ENCODE peak calls at places on chromosomes 6 and 20, in four cellular contexts. H is pancreas; B is activated CD8-positive, alpha-beta memory T cell treated with anti-CD3 and anti-CD28 coated beads for 1 hour; J is mammary epithelial cell. Q is an unnamed sample.

GRCh38 chr6:161139766-161140553 is 133.9 kb downstream of the AGPAT4 start:
- DNase-seq in H (no peak), B (no peak), J (no peak), Q (no peak)

GRCh38 chr6:127464881-127465459 is 5.8 kb upstream of the KIAA0408 start:
- DNase-seq in H (peak; percentile 71), B (peak; percentile 10), J (peak; percentile 43), Q (peak; percentile 20)

GRCh38 chr6:157650261-157650640 is 172.8 kb upstream of the SNX9 start:
- DNase-seq in H (no peak), B (no peak), J (no peak), Q (no peak)

GRCh38 chr6:169618526-169619490 is 83.0 kb downstream of the WDR27 start:
- DNase-seq in H (no peak), B (no peak), J (peak; percentile 59), Q (no peak)

GRCh38 chr20:62029951-62030350 is 35.7 kb downstream of the TAF4 start:
- DNase-seq in H (no peak), B (no peak), J (no peak), Q (no peak)

GRCh38 chr20:14959506-14960493 is 622.4 kb upstream of the FLRT3 start:
- DNase-seq in H (no peak), B (no peak), J (peak; percentile 88), Q (no peak)

GRCh38 chr20:62413025-62413580 is 6.0 kb upstream of the CABLES2 start:
- DNase-seq in H (no peak), B (no peak), J (no peak), Q (no peak)

GRCh38 chr6:128513878-128514277 is 6.5 kb downstream of the PTPRK start:
- DNase-seq in H (no peak), B (no peak), J (no peak), Q (no peak)

GRCh38 chr20:63612276-63612931 is 14.5 kb downstream of the GMEB2 start:
- DNase-seq in H (no peak), B (no peak), J (no peak), Q (no peak)